ENCODE peak calls at places on chromosome 1, in five cellular contexts. P is amniotic stem cell; F is NCI-H1694 treated with DMSO at 0.1 percent for 48 hours; B is cardiac fibroblast; M is stimulated activated CD4-positive, alpha-beta T cell treated with anti-CD3 and anti-CD28 coated beads, Interleukin-1b, Interleukin-23, amount 100 ng/mL, for 24 hours. J is an unnamed sample.

GRCh38 chr1:17016317-17016661 is 4.6 kb upstream of the ATP13A2 start:
- DNase-seq in P (no peak), F (no peak), B (peak), M (no peak), J (peak)

GRCh38 chr1:201358596-201358995 is 18.9 kb downstream of the TNNT2 start:
- DNase-seq in P (no peak), F (no peak), B (peak), M (no peak), J (no peak)

GRCh38 chr1:55604749-55605148 is 389.6 kb upstream of the USP24 start:
- DNase-seq in P (no peak), F (no peak), B (no peak), M (no peak), J (no peak)

GRCh38 chr1:35452086-35452485 is 105.1 kb downstream of the KIAA0319L start:
- DNase-seq in P (no peak), F (no peak), B (peak), M (no peak), J (peak)

GRCh38 chr1:34342334-34342733 is 165.6 kb downstream of the C1orf94 start:
- DNase-seq in P (no peak), F (peak), B (no peak), M (no peak), J (no peak)

GRCh38 chr1:66278260-66279046 is 255.5 kb upstream of the SGIP1 start:
- DNase-seq in P (no peak), F (peak), B (no peak), M (no peak), J (peak)

GRCh38 chr1:55869050-55869449 is 653.9 kb upstream of the USP24 start:
- DNase-seq in P (no peak), F (no peak), B (no peak), M (no peak), J (no peak)

GRCh38 chr1:22080184-22080583 is 27.7 kb downstream of the CDC42 start:
- DNase-seq in P (no peak), F (no peak), B (no peak), M (no peak), J (no peak)

GRCh38 chr1:69088556-69088955 is 479.2 kb upstream of the LRRC7 start:
- DNase-seq in P (no peak), F (no peak), B (no peak), M (no peak), J (no peak)

GRCh38 chr1:18913065-18913502 is 10.7 kb upstream of the ALDH4A1 start:
- DNase-seq in P (peak), F (peak), B (peak), M (peak), J (peak)

GRCh38 chr1:44170281-44170823 is 28.9 kb upstream of the KLF18 start:
- DNase-seq in P (no peak), F (no peak), B (peak), M (no peak), J (no peak)

GRCh38 chr1:151661728-151662127 is 49.9 kb downstream of the SNX27 start:
- DNase-seq in P (no peak), F (no peak), B (no peak), M (no peak), J (no peak)

GRCh38 chr1:54364613-54365012 is 41.6 kb downstream of the SSBP3 start:
- DNase-seq in P (no peak), F (no peak), B (no peak), M (no peak), J (no peak)

J was measured in G401.